ENCODE peak calls at places on chromosomes 3 and 15, in four cellular contexts. One of them, this sample, is unnamed.

GRCh38 chr3:119304201-119304713 is 10.1 kb downstream of the ARHGAP31 start:
- DNase-seq in HS-5: no peak
- DNase-seq in choroid plexus epithelial cell: peak; percentile 90
- DNase-seq in aorta: no peak
- DNase-seq in this sample: peak; percentile 82

GRCh38 chr15:49815937-49816336 is 195.1 kb downstream of the DTWD1 start:
- DNase-seq in choroid plexus epithelial cell: peak; percentile 71
- DNase-seq in aorta: peak; percentile 45
- DNase-seq in HS-5: peak; percentile 77
- DNase-seq in this sample: peak; percentile 86

GRCh38 chr3:189685854-189686253 is 54.7 kb downstream of the TP63 start:
- DNase-seq in HS-5: peak; percentile 56
- DNase-seq in aorta: no peak
- DNase-seq in choroid plexus epithelial cell: peak; percentile 68
- DNase-seq in this sample: peak; percentile 55

GRCh38 chr3:42190701-42191442 is 75.1 kb downstream of the CCK start:
- DNase-seq in choroid plexus epithelial cell: peak; percentile 79
- DNase-seq in HS-5: no peak
- DNase-seq in aorta: peak; percentile 68
- DNase-seq in this sample: peak; percentile 26

GRCh38 chr15:63256433-63256884 is 20.9 kb upstream of the APH1B start:
- DNase-seq in HS-5: no peak
- DNase-seq in choroid plexus epithelial cell: peak; percentile 94
- DNase-seq in aorta: no peak
- DNase-seq in this sample: peak; percentile 89

GRCh38 chr3:18300916-18301315 is 124.2 kb downstream of the SATB1 start:
- DNase-seq in choroid plexus epithelial cell: no peak
- DNase-seq in HS-5: no peak
- DNase-seq in aorta: no peak
- DNase-seq in this sample: no peak

GRCh38 chr15:65434201-65434600 is 11.5 kb upstream of the IGDCC4 start:
- DNase-seq in HS-5: no peak
- DNase-seq in choroid plexus epithelial cell: no peak
- DNase-seq in aorta: no peak
- DNase-seq in this sample: no peak

GRCh38 chr15:37019479-37020433 is 80.6 kb downstream of the MEIS2 start:
- DNase-seq in choroid plexus epithelial cell: peak; percentile 74
- DNase-seq in HS-5: no peak
- DNase-seq in aorta: no peak
- DNase-seq in this sample: no peak

GRCh38 chr3:197494366-197495058 is 61.3 kb downstream of the BDH1 start:
- DNase-seq in aorta: peak; percentile 67
- DNase-seq in choroid plexus epithelial cell: peak; percentile 24
- DNase-seq in HS-5: no peak
- DNase-seq in this sample: no peak

GRCh38 chr15:91258436-91258779 is 158.4 kb downstream of the SV2B start:
- DNase-seq in choroid plexus epithelial cell: no peak
- DNase-seq in aorta: no peak
- DNase-seq in HS-5: no peak
- DNase-seq in this sample: no peak